ENCODE peak calls at places on chromosomes 13 and 19, in seven cellular contexts. N, S, A, Y, T, V and B are unnamed samples.

GRCh38 chr13:53411443-53411842 is 382.8 kb downstream of the OLFM4 start:
- DNase-seq in N (no peak), S (no peak), A (no peak), Y (no peak), T (no peak), V (no peak), B (no peak)

GRCh38 chr19:55080915-55081772 is 5.5 kb downstream of the EPS8L1 start:
- DNase-seq in N (peak), S (peak), A (peak), Y (peak), T (peak), V (peak), B (peak)

GRCh38 chr13:99386495-99386894 is 79.3 kb upstream of the GPR183 start:
- DNase-seq in N (no peak), S (no peak), A (no peak), Y (peak), T (no peak), V (no peak), B (no peak)

GRCh38 chr19:964761-965694 is 19.1 kb upstream of the WDR18 start:
- DNase-seq in N (no peak), S (no peak), A (peak), Y (no peak), T (peak), V (no peak), B (no peak)

GRCh38 chr13:95243207-95243606 is 58.0 kb downstream of the ABCC4 start:
- DNase-seq in N (no peak), S (no peak), A (no peak), Y (peak), T (no peak), V (no peak), B (peak)

GRCh38 chr13:104491951-104492350 is 1425.7 kb upstream of the SLC10A2 start:
- DNase-seq in N (no peak), S (no peak), A (no peak), Y (no peak), T (no peak), V (no peak), B (no peak)

GRCh38 chr13:102244617-102245227 is 157.1 kb downstream of the FGF14 start:
- DNase-seq in N (no peak), S (no peak), A (no peak), Y (no peak), T (no peak), V (no peak), B (no peak)

GRCh38 chr13:96141032-96141431 is 51.1 kb downstream of the HS6ST3 start:
- DNase-seq in N (peak), S (no peak), A (peak), Y (no peak), T (peak), V (no peak), B (no peak)

GRCh38 chr19:489418-490196 is 6.7 kb upstream of the MADCAM1 start:
- DNase-seq in N (peak), S (no peak), A (peak), Y (peak), T (no peak), V (no peak), B (no peak)

GRCh38 chr19:12985049-12985776 is 10.1 kb upstream of the NFIX start:
- DNase-seq in N (peak), S (no peak), A (peak), Y (peak), T (no peak), V (peak), B (peak)

GRCh38 chr13:82654851-82655517 is 1227.3 kb downstream of the SLITRK1 start:
- DNase-seq in N (peak), S (no peak), A (peak), Y (peak), T (no peak), V (no peak), B (no peak)

GRCh38 chr13:27406178-27406939 is 18.1 kb upstream of the GTF3A start:
- DNase-seq in N (peak), S (peak), A (peak), Y (peak), T (peak), V (peak), B (no peak)

GRCh38 chr19:21023901-21024300 is 3.4 kb downstream of the ZNF430 start:
- DNase-seq in N (peak), S (no peak), A (peak), Y (no peak), T (no peak), V (no peak), B (no peak)

GRCh38 chr13:65856464-65856863 is 1373.7 kb downstream of the PCDH9 start:
- DNase-seq in N (peak), S (no peak), A (peak), Y (no peak), T (no peak), V (no peak), B (no peak)

GRCh38 chr13:53004605-53005004 is 24.0 kb upstream of the OLFM4 start:
- DNase-seq in N (no peak), S (no peak), A (no peak), Y (no peak), T (no peak), V (no peak), B (no peak)

GRCh38 chr19:46746281-46746965 is at the start of gene STRN4:
- DNase-seq in N (no peak), S (peak), A (no peak), Y (no peak), T (no peak), V (peak), B (no peak)

GRCh38 chr19:55080121-55080914 is 4.6 kb downstream of the EPS8L1 start:
- DNase-seq in N (peak), S (peak), A (peak), Y (no peak), T (peak), V (peak), B (peak)

GRCh38 chr13:105090244-105090643 is 1445.2 kb downstream of the EFNB2 start:
- DNase-seq in N (peak), S (no peak), A (no peak), Y (no peak), T (no peak), V (no peak), B (no peak)

GRCh38 chr13:33870046-33870668 is 52.2 kb downstream of the RFC3 start:
- DNase-seq in N (no peak), S (no peak), A (no peak), Y (no peak), T (no peak), V (no peak), B (no peak)